ENCODE peak calls at places on chromosomes 2 and 18, in five cellular contexts. C is sigmoid colon, L is transverse colon, Q is A549, Y is HepG2. E is an unnamed sample. For H3K9me3 and H3K4me1, the result is how much of the 10 kb centered on the place peaks cover.

GRCh38 chr18:11951390-11951851 is 29.9 kb upstream of the IMPA2 start:
- DNase-seq in C (no peak), L (no peak), Y (no peak), Q (no peak), E (no peak)

GRCh38 chr2:7736646-7737305 is 819.6 kb downstream of the RNF144A start:
- DNase-seq in Y (no peak), L (no peak), C (no peak), Q (no peak), E (no peak)

GRCh38 chr18:31667185-31667584 is 17.2 kb downstream of the B4GALT6 start:
- DNase-seq in L (no peak), Q (no peak), Y (no peak), C (no peak), E (no peak)

GRCh38 chr2:215392687-215393270 is 43.1 kb downstream of the FN1 start:
- DNase-seq in Q (no peak), C (no peak), Y (no peak), L (no peak), E (no peak)

GRCh38 chr2:186575302-186575701 is 14.6 kb upstream of the ITGAV start:
- DNase-seq in Q (peak), L (no peak), Y (peak), C (no peak), E (no peak)

GRCh38 chr2:54073796-54074195 is 41.6 kb upstream of the ACYP2 start:
- DNase-seq in Y (peak), L (no peak), Q (no peak), C (no peak), E (no peak)

GRCh38 chr2:28586864-28587263 is 91.0 kb downstream of the PLB1 start:
- DNase-seq in Y (no peak), C (peak), L (no peak), Q (no peak), E (no peak)

GRCh38 chr2:70646429-70646828 is 92.8 kb upstream of the TGFA start:
- DNase-seq in C (no peak), Q (no peak), L (no peak), Y (no peak), E (no peak)

GRCh38 chr2:183259921-183260320 is 135.7 kb downstream of the NUP35 start:
- DNase-seq in Q (no peak), Y (no peak), L (no peak), C (no peak), E (no peak)

GRCh38 chr2:238975408-238975807 is 127.5 kb downstream of the TWIST2 start:
- DNase-seq in Y (no peak), L (no peak), C (no peak), Q (no peak), E (no peak)

GRCh38 chr18:1999387-1999786 is 571.9 kb downstream of the METTL4 start:
- DNase-seq in Y (no peak), Q (no peak), L (no peak), C (no peak), E (no peak)

GRCh38 chr18:61727241-61727640 is 165.6 kb downstream of the RNF152 start:
- DNase-seq in C (no peak), L (no peak), Q (no peak), Y (no peak), E (no peak)

GRCh38 chr2:60553496-60553991 is at the start of gene BCL11A:
- DNase-seq in Y (peak), C (peak), Q (peak), L (peak), E (no peak)

DNA sequence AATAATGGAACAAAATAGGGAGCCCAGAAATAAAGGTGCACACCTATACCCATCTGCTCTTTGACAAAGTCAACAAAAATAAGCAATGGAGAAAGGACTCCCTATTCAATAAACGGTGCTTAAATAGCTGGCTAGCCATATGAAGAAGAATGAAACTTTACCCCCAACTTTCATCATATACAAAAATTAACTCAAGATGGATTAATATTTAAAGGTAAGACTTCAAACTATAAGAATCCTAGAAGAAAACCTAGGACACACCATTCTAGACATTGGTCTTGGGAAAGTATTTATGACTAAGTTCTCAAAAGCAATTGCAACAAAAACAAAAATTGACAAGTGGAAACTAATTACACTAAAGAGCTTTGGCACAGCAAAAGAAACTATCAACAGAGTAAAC is 139.1 kb downstream of the DNAH7 start:
- DNase-seq in L (no peak), Q (no peak), C (no peak), Y (no peak), E (no peak)
- H3K9me3 ChIP-seq in L (under half), Q (under half), C (under half), Y (under half), E (under half)

GRCh38 chr2:206160807-206161179 is 1.1 kb downstream of the EEF1B2 start:
- DNase-seq in Q (no peak), Y (peak), C (no peak), L (no peak), E (no peak)

GRCh38 chr2:206163251-206163880 is 3.7 kb downstream of the EEF1B2 start:
- DNase-seq in Q (no peak), L (no peak), C (no peak), Y (no peak), E (no peak)

GRCh38 chr2:206159346-206160123 is at the start of the genes EEF1B2 and NDUFS1:
- DNase-seq in L (peak), C (peak), Q (peak), Y (peak), E (peak)

GRCh38 chr2:206160124-206160806 is 570 bp downstream of the EEF1B2 start:
- DNase-seq in C (no peak), Y (peak), L (peak), Q (no peak), E (peak)

GRCh38 chr2:206164261-206164862 is 4.7 kb downstream of the EEF1B2 start:
- DNase-seq in C (no peak), Q (no peak), Y (peak), L (peak), E (no peak)
- TF ChIP-seq EP300 in C (no peak), Q (no peak), Y (no peak), L (no peak), E (no peak)

GRCh38 chr2:46336560-46336959 is 39.4 kb downstream of the EPAS1 start:
- DNase-seq in C (no peak), L (no peak), Q (no peak), Y (no peak), E (no peak)
- H3K4me1 ChIP-seq in C (under half), L (under half), Q (half or more), Y (half or more), E (half or more)

GRCh38 chr2:227933891-227934290 is 62.5 kb downstream of the DAW1 start:
- DNase-seq in Y (no peak), L (no peak), Q (no peak), C (no peak), E (no peak)

GRCh38 chr2:227932001-227932400 is 60.6 kb downstream of the DAW1 start:
- DNase-seq in Q (no peak), C (no peak), Y (no peak), L (no peak), E (no peak)

DNA sequence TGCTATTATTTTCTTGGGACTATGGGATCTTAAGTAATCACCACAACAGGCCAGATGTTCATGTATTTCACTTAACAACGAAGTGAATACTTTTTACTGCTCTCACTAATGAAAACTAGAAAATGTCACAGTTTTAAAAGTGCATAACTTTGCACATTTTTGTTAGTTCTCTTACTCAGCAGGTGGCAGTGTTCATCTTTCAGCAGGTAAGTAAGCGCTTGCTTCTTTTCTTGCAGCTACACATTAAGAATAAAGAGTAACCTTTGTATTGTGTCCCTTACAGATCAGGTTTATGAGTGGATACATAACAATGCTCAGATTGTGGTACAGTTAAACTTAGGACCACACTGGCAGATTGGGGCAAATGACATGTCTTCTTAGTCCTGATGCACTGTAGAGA is 61.0 kb downstream of the DAW1 start:
- DNase-seq in Q (no peak), C (no peak), L (no peak), Y (no peak), E (no peak)
- H3K9me3 ChIP-seq in Q (under half), C (under half), L (under half), Y (under half), E (under half)

E was measured in esophagus muscularis mucosa.